ENCODE peak calls at places on chromosomes 11 and 22, in six cellular contexts. B is WTC11, O is right atrium auricular region, W is psoas muscle, D is nephron progenitor cell, F is thoracic aorta. Y is an unnamed sample.
A peak's percentile ranks its signal among the peaks of the same experiment; 100 is the strongest.

GRCh38 chr11:94793822-94794221 is 25.7 kb downstream of the AMOTL1 start:
- DNase-seq in B (no peak), O (no peak), W (no peak), D (no peak), F (no peak), Y (no peak)

GRCh38 chr11:33461319-33461718 is 204.1 kb downstream of the HIPK3 start:
- DNase-seq in B (no peak), O (no peak), W (no peak), D (no peak), F (no peak), Y (no peak)

GRCh38 chr11:103397369-103397768 is 288.1 kb downstream of the DYNC2H1 start:
- DNase-seq in B (no peak), O (no peak), W (no peak), D (no peak), F (no peak), Y (no peak)

GRCh38 chr11:31641477-31642062 is 132.0 kb downstream of the ELP4 start:
- DNase-seq in B (peak; percentile 65), O (no peak), W (no peak), D (peak; percentile 51), F (no peak), Y (no peak)

GRCh38 chr22:25353516-25354445 is 134.3 kb downstream of the CRYBB2 start:
- DNase-seq in B (no peak), O (no peak), W (no peak), D (no peak), F (no peak), Y (no peak)

GRCh38 chr22:38867496-38868285 is 4.3 kb downstream of the CBX6 start:
- DNase-seq in B (no peak), O (no peak), W (no peak), D (no peak), F (no peak), Y (no peak)

GRCh38 chr11:93784935-93785360 is 866 bp downstream of the MED17 start:
- DNase-seq in B (no peak), O (no peak), W (no peak), D (no peak), F (no peak), Y (no peak)

GRCh38 chr11:65916391-65916790 is 2.5 kb downstream of the C11orf68 start:
- DNase-seq in B (no peak), O (no peak), W (no peak), D (no peak), F (no peak), Y (no peak)

GRCh38 chr11:33598426-33599069 is 102.1 kb downstream of the C11orf91 start:
- DNase-seq in B (peak; percentile 29), O (no peak), W (no peak), D (no peak), F (no peak), Y (no peak)

GRCh38 chr11:134597452-134597851 is 185.4 kb upstream of the B3GAT1 start:
- DNase-seq in B (no peak), O (peak; percentile 43), W (no peak), D (no peak), F (no peak), Y (no peak)

GRCh38 chr11:134596404-134596803 is 184.4 kb upstream of the B3GAT1 start:
- DNase-seq in B (no peak), O (peak; percentile 44), W (no peak), D (no peak), F (no peak), Y (no peak)

GRCh38 chr11:134587345-134587744 is 175.3 kb upstream of the B3GAT1 start:
- DNase-seq in B (no peak), O (peak; percentile 52), W (no peak), D (no peak), F (no peak), Y (no peak)

GRCh38 chr11:134589155-134589554 is 177.1 kb upstream of the B3GAT1 start:
- DNase-seq in B (no peak), O (no peak), W (no peak), D (no peak), F (no peak), Y (no peak)

GRCh38 chr11:134592391-134592990 is 180.4 kb upstream of the B3GAT1 start:
- DNase-seq in B (peak; percentile 84), O (no peak), W (no peak), D (peak; percentile 84), F (no peak), Y (peak; percentile 66)
- TF ChIP-seq CTCF in B (peak; percentile 71), O (no peak), W (no peak), D (peak; percentile 72), F (no peak), Y (peak; percentile 77)

DNA sequence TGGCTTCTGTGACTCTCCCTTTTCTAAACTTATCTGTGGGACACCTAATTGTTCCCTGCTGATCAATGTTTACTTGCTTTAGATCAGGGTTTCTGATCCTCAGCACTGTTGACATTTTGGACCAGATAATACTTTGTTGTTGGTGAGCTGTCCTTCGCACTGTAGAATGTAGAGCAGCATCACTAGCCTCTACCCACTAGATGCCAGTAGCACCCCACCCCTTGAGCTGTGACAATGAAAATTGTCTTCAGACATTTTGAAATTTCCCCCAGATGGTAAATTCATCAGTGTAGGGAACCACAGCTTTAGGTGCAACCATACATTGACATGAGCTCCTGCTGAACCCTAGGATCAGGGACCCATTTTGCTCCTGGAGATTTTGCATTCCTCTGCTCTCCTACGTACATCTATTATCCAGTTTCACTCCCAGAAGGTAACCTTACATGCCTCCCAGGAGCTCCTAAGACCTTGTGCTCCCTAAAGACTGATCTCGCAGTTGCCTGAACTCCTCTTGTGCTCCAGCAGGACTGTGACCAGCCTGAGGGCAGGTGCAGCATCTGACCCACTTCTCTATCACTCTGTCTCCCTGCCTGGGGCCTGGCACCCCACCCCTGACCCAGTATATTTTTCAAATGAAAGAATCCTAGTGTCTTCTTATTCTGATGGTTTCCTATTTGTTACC is 107.8 kb downstream of the FAR1 start:
- DNase-seq in B (no peak), O (no peak), W (no peak), D (peak; percentile 33), F (no peak), Y (no peak)
- TF ChIP-seq CTCF in B (no peak), O (no peak), W (no peak), D (peak; percentile 52), F (no peak), Y (peak; percentile 45)

GRCh38 chr11:61695917-61696316 is 15.7 kb downstream of the DAGLA start:
- DNase-seq in B (no peak), O (peak; percentile 94), W (peak; percentile 92), D (no peak), F (peak; percentile 46), Y (no peak)
- TF ChIP-seq CTCF in B (no peak), O (no peak), W (peak; percentile 10), D (no peak), F (no peak), Y (no peak)

GRCh38 chr22:43481528-43482309 is 69.9 kb downstream of the MPPED1 start:
- DNase-seq in B (no peak), O (no peak), W (no peak), D (no peak), F (no peak), Y (no peak)
- TF ChIP-seq CTCF in B (no peak), O (no peak), W (no peak), D (no peak), F (no peak), Y (peak; percentile 47)

GRCh38 chr11:44309483-44310197 is at the start of gene ALX4:
- DNase-seq in B (peak; percentile 80), O (no peak), W (peak; percentile 65), D (peak; percentile 68), F (no peak), Y (peak; percentile 79)
- TF ChIP-seq CTCF in B (no peak), O (no peak), W (no peak), D (no peak), F (no peak), Y (no peak)

GRCh38 chr22:22103078-22103593 is 120.5 kb upstream of the TOP3B start:
- DNase-seq in B (peak; percentile 69), O (peak; percentile 34), W (no peak), D (peak; percentile 46), F (no peak), Y (no peak)
- TF ChIP-seq CTCF in B (peak; percentile 79), O (no peak), W (peak; percentile 19), D (peak; percentile 53), F (no peak), Y (peak; percentile 71)

GRCh38 chr11:17766590-17766989 is 32.0 kb downstream of the KCNC1 start:
- DNase-seq in B (peak; percentile 56), O (no peak), W (peak; percentile 17), D (peak; percentile 0), F (no peak), Y (no peak)
- TF ChIP-seq CTCF in B (peak; percentile 43), O (no peak), W (no peak), D (no peak), F (no peak), Y (peak; percentile 33)

Y was measured in type B pancreatic cell.